ENCODE peak calls at places on chromosomes 5 and 9, in ten cellular contexts. D is uterus; M is CD8-positive, alpha-beta T cell; E is activated B cell treated with CpG ODN at 0.5 μM for 24 hours; U is GM06990; P is astrocyte of the spinal cord; T is body of pancreas; R is heart left ventricle; G is kidney epithelial cell; L is PC-3. X is an unnamed sample.

GRCh38 chr5:175378444-175379028 is 65.4 kb downstream of the DRD1 start:
- DNase-seq in G (peak), R (no peak), L (peak), E (no peak), P (peak), M (no peak), U (no peak), T (no peak), D (no peak), X (no peak)

GRCh38 chr9:128718475-128718874 is 5.5 kb downstream of the ZDHHC12 start:
- DNase-seq in D (no peak), R (no peak), P (no peak), U (no peak), T (no peak), G (no peak), M (no peak), L (no peak), E (no peak), X (no peak)

GRCh38 chr5:154311362-154311761 is 120.8 kb downstream of the GALNT10 start:
- DNase-seq in P (no peak), T (no peak), D (no peak), M (no peak), R (no peak), G (no peak), E (no peak), L (no peak), U (peak), X (no peak)

GRCh38 chr9:38018964-38019602 is 49.9 kb downstream of the SHB start:
- DNase-seq in E (no peak), L (peak), T (peak), P (peak), D (no peak), R (no peak), U (no peak), G (no peak), M (no peak), X (peak)

GRCh38 chr5:130652178-130652577 is 512.9 kb downstream of the HINT1 start:
- DNase-seq in R (no peak), E (no peak), G (peak), P (peak), T (no peak), L (peak), M (no peak), D (no peak), U (no peak), X (no peak)

GRCh38 chr9:95876138-95876444 is 600 bp downstream of the ERCC6L2 start:
- DNase-seq in T (no peak), P (no peak), R (no peak), L (no peak), U (no peak), D (no peak), G (no peak), M (no peak), E (no peak), X (no peak)

GRCh38 chr5:54658014-54658413 is 140.5 kb downstream of the SNX18 start:
- DNase-seq in R (no peak), U (no peak), M (no peak), P (peak), T (no peak), L (peak), D (no peak), E (no peak), G (no peak), X (no peak)

GRCh38 chr5:150517272-150518152 is 9.6 kb downstream of the NDST1 start:
- DNase-seq in R (no peak), P (peak), G (no peak), M (no peak), L (peak), U (no peak), E (no peak), T (peak), D (peak), X (no peak)

GRCh38 chr9:121557581-121558422 is 58.2 kb upstream of the GGTA1 start:
- DNase-seq in M (no peak), T (peak), G (peak), R (peak), U (peak), D (peak), E (no peak), P (peak), L (peak), X (peak)

GRCh38 chr5:38148021-38148625 is 110.2 kb upstream of the EGFLAM start:
- DNase-seq in T (no peak), R (no peak), D (no peak), P (no peak), L (no peak), U (no peak), E (no peak), G (no peak), M (no peak), X (no peak)

GRCh38 chr5:51465165-51465564 is 81.9 kb downstream of the ISL1 start:
- DNase-seq in P (peak), D (no peak), E (no peak), T (no peak), L (peak), M (no peak), R (no peak), G (no peak), U (no peak), X (peak)

GRCh38 chr5:151463137-151464029 is 16.0 kb downstream of the SLC36A1 start:
- DNase-seq in R (no peak), U (no peak), E (no peak), L (peak), M (no peak), D (no peak), P (no peak), T (no peak), G (no peak), X (no peak)

GRCh38 chr9:14007199-14007769 is 306.7 kb downstream of the NFIB start:
- DNase-seq in T (no peak), G (no peak), E (no peak), R (no peak), P (no peak), M (no peak), D (no peak), L (no peak), U (peak), X (no peak)

GRCh38 chr5:132385321-132386105 is 16.0 kb downstream of the SLC22A5 start:
- DNase-seq in R (peak), T (peak), U (peak), M (peak), L (peak), P (peak), D (peak), E (peak), G (no peak), X (peak)

GRCh38 chr5:3197699-3198098 is 397.9 kb upstream of the IRX1 start:
- DNase-seq in T (no peak), U (no peak), D (no peak), M (no peak), G (no peak), E (no peak), P (peak), R (no peak), L (no peak), X (no peak)

GRCh38 chr9:106693546-106693945 is 169.4 kb upstream of the ZNF462 start:
- DNase-seq in P (no peak), M (no peak), L (no peak), G (no peak), U (no peak), R (no peak), E (no peak), T (no peak), D (no peak), X (peak)

GRCh38 chr5:33240552-33240951 is 200.2 kb upstream of the TARS1 start:
- DNase-seq in E (no peak), L (no peak), D (no peak), R (no peak), P (no peak), G (no peak), T (no peak), M (no peak), U (no peak), X (no peak)

GRCh38 chr5:103620851-103621547 is 58.4 kb upstream of the NUDT12 start:
- DNase-seq in R (no peak), D (no peak), T (no peak), U (no peak), G (no peak), L (no peak), E (no peak), P (peak), M (no peak), X (no peak)

GRCh38 chr5:92641031-92641962 is 939.7 kb downstream of the NR2F1-AS1 start:
- DNase-seq in P (peak), U (no peak), M (no peak), L (peak), G (peak), D (peak), T (peak), E (no peak), R (no peak), X (peak)

GRCh38 chr9:98867434-98868168 is 60.1 kb downstream of the GALNT12 start:
- DNase-seq in L (peak), D (peak), P (peak), U (no peak), E (no peak), G (no peak), T (peak), M (no peak), R (peak), X (no peak)

GRCh38 chr5:107376546-107377276 is 294.0 kb downstream of the EFNA5 start:
- DNase-seq in E (no peak), T (no peak), M (no peak), U (no peak), R (no peak), L (no peak), D (no peak), P (peak), G (no peak), X (peak)

GRCh38 chr9:77649109-77649812 is 1.1 kb upstream of the GNA14 start:
- DNase-seq in G (no peak), L (peak), R (no peak), E (no peak), P (peak), U (no peak), M (no peak), T (no peak), D (no peak), X (no peak)

GRCh38 chr5:27308151-27308550 is 269.8 kb upstream of the CDH9 start:
- DNase-seq in D (no peak), P (peak), U (no peak), E (no peak), G (peak), T (no peak), L (peak), R (no peak), M (no peak), X (no peak)

GRCh38 chr5:36662291-36662851 is 56.0 kb downstream of the SLC1A3 start:
- DNase-seq in M (no peak), U (no peak), R (no peak), P (peak), L (no peak), E (no peak), G (no peak), T (no peak), D (no peak), X (no peak)

GRCh38 chr5:173911623-173912022 is 23.5 kb downstream of the CPEB4 start:
- DNase-seq in P (no peak), T (no peak), E (no peak), G (no peak), D (no peak), R (no peak), U (no peak), L (no peak), M (no peak), X (no peak)

GRCh38 chr5:418681-419121 is 24.3 kb upstream of the EXOC3 start:
- DNase-seq in G (no peak), T (no peak), U (no peak), D (no peak), M (no peak), L (no peak), E (no peak), R (no peak), P (no peak), X (no peak)

GRCh38 chr5:128093368-128093767 is 9.8 kb downstream of the SLC12A2 start:
- DNase-seq in G (no peak), R (no peak), M (no peak), T (no peak), E (no peak), U (no peak), L (no peak), P (no peak), D (no peak), X (no peak)

GRCh38 chr5:73507062-73507461 is 8.8 kb downstream of the BTF3 start:
- DNase-seq in P (no peak), D (no peak), G (no peak), M (no peak), R (no peak), T (no peak), E (no peak), L (no peak), U (no peak), X (no peak)

GRCh38 chr5:127002390-127002789 is 28.0 kb downstream of the MARCHF3 start:
- DNase-seq in D (no peak), G (no peak), U (no peak), R (no peak), T (no peak), M (no peak), L (no peak), P (peak), E (no peak), X (peak)

GRCh38 chr5:17189381-17190036 is 27.9 kb upstream of the BASP1 start:
- DNase-seq in D (peak), R (peak), P (peak), T (peak), G (no peak), L (peak), E (peak), M (peak), U (peak), X (peak)

DNA sequence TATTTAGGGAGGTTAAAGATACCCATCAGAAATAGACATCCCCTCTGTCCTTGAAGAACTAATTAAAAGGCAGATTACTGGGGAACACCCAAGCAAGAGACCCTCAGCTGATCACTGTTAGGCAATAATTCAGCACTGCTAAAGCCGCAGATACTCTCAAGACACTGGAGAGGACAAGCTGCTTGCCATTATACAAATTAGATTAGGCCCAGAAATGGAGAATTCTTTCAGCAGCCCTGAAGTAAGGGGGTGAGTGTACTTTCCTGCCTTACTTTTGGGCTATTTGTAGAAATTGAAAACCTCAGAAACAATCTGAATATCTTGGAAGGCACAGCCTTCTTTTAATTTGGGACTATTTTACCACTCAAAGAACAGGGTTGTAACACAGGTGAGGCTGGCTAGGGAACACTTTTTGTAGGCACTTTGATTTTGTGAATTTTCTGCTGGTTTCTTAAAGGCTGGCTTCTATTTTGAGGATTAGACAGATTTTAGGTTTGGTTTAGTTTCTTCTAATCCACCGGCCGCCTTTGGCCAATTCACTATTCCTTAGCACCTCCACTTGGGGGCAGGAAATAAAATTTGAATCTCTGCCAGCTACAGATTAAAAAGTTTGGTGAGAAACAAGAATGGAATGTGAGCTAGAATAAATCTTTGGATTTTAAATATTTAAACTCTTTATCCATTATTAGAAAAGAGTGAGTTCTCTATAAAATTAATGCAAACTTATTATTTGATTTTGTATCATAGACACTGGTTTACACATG is 106.0 kb downstream of the SMARCA2 start:
- DNase-seq in M (no peak), E (no peak), D (no peak), P (peak), G (no peak), T (no peak), L (peak), R (no peak), U (no peak), X (no peak)
- TF ChIP-seq CTCF in M (no peak), E (no peak), D (peak), P (peak), G (no peak), T (no peak), L (no peak), R (peak), U (no peak), X (peak)

DNA sequence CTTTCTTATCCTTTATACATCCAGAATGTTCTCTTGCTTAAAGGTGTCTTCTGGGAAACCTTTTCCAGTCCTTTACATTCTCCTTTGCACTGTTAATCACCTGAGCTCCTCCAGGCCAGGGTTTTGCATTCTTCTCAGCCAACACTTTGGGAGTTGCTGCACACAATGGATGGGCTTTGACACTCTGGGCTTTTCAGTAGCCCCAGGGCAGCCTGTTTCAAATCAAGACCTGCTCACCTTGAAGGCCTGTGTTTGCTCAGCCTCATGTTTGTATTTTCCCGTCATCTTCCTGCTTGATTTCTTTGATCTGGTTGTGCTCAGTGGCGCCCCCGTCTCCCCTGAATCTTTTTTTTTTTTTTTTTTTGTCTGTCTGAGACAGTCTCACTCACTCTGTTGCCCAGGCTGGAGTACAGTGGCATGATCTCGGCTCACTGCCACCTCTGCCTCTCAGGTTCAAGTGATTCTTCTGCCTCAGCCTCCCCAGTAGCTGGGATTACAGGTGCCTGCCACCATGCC is 41.0 kb downstream of the DMRT1 start:
- DNase-seq in M (no peak), P (no peak), T (no peak), E (no peak), R (no peak), U (no peak), L (no peak), D (no peak), G (no peak), X (no peak)
- TF ChIP-seq CTCF in M (no peak), P (no peak), T (no peak), E (no peak), R (no peak), U (peak), L (peak), D (no peak), G (no peak), X (no peak)

GRCh38 chr9:22921742-22922141 is 475.1 kb downstream of the DMRTA1 start:
- DNase-seq in E (no peak), P (no peak), T (no peak), G (no peak), R (no peak), U (no peak), D (no peak), M (no peak), L (no peak), X (no peak)

GRCh38 chr9:22913518-22913917 is 466.9 kb downstream of the DMRTA1 start:
- DNase-seq in D (no peak), L (no peak), G (no peak), P (no peak), R (no peak), M (no peak), E (no peak), U (no peak), T (no peak), X (peak)

GRCh38 chr9:22916148-22916547 is 469.5 kb downstream of the DMRTA1 start:
- DNase-seq in R (no peak), E (no peak), M (no peak), P (no peak), D (no peak), U (no peak), G (no peak), T (no peak), L (no peak), X (no peak)

GRCh38 chr9:22922222-22922621 is 475.6 kb downstream of the DMRTA1 start:
- DNase-seq in L (no peak), R (no peak), E (no peak), T (no peak), P (no peak), D (no peak), G (no peak), M (no peak), U (no peak), X (no peak)

DNA sequence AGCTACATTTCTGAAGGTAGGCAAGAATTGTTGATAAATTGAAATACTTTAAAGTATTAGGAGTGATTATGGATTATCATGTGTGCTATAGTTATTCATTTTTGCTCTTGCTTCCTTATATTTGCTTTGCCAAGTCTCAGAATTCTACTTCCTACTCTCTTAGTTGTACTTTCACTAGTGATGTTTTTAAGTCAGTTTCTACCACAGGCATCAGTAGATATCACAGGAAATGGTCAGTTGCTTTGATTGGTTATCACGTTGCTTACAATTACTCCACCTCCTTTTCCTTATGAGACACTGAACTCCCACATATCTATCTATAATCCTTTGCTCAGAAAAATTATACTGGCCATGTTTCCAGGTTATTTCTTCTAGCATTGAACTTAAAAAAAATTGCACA is 472.8 kb downstream of the DMRTA1 start:
- DNase-seq in L (no peak), G (no peak), M (no peak), P (no peak), R (no peak), E (no peak), D (no peak), U (no peak), T (no peak), X (no peak)
- TF ChIP-seq CTCF in L (no peak), G (no peak), M (no peak), P (no peak), R (no peak), E (no peak), D (no peak), U (no peak), T (no peak), X (no peak)

GRCh38 chr5:161921781-161922180 is 73.9 kb downstream of the GABRA1 start:
- DNase-seq in L (no peak), P (no peak), G (no peak), M (no peak), E (no peak), T (no peak), R (no peak), D (no peak), U (no peak), X (no peak)

GRCh38 chr5:161924270-161924669 is 76.3 kb downstream of the GABRA1 start:
- DNase-seq in M (no peak), T (no peak), L (no peak), U (no peak), R (no peak), G (no peak), P (no peak), E (no peak), D (no peak), X (no peak)

DNA sequence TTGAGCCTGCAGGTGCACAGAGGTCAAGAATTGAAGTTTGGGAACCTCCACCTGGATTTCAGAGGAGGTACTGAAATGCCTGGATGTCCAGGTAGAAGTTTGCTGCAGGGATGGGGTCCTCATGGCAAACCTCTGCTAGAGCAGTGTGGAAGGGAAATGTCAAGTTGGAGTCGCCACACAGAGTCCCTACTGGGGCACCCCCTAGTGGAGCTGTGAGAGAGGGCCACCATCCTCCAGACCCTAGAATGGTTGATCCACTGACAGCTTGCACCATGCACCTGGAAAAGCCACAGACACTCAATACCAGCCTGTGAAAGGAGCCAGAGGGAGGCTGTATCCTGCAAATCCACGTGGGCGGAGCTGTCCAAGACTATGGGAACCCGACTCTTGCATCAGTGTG is 78.0 kb downstream of the GABRA1 start:
- DNase-seq in M (no peak), G (no peak), R (no peak), L (no peak), T (no peak), E (no peak), P (no peak), U (no peak), D (no peak), X (no peak)
- TF ChIP-seq CTCF in M (no peak), G (no peak), R (no peak), L (no peak), T (no peak), E (no peak), P (no peak), U (peak), D (no peak), X (no peak)

GRCh38 chr9:12715268-12715667 is 22.1 kb downstream of the TYRP1 start:
- DNase-seq in L (no peak), T (no peak), G (no peak), P (no peak), R (no peak), U (no peak), M (no peak), E (no peak), D (no peak), X (no peak)

GRCh38 chr9:12717907-12718306 is 24.7 kb downstream of the TYRP1 start:
- DNase-seq in M (no peak), P (no peak), T (no peak), R (no peak), U (no peak), G (no peak), E (no peak), L (no peak), D (no peak), X (no peak)

GRCh38 chr9:12719431-12719830 is 26.2 kb downstream of the TYRP1 start:
- DNase-seq in L (peak), T (no peak), M (no peak), E (no peak), G (no peak), P (peak), R (no peak), D (no peak), U (no peak), X (peak)

GRCh38 chr9:12718482-12719026 is 25.4 kb downstream of the TYRP1 start:
- DNase-seq in L (peak), E (no peak), G (peak), U (no peak), T (no peak), R (no peak), D (no peak), P (peak), M (no peak), X (peak)

GRCh38 chr9:12716823-12717222 is 23.6 kb downstream of the TYRP1 start:
- DNase-seq in M (no peak), R (no peak), T (no peak), L (peak), E (no peak), G (no peak), P (no peak), D (no peak), U (no peak), X (no peak)
- TF ChIP-seq CTCF in M (no peak), R (peak), T (no peak), L (peak), E (no peak), G (no peak), P (no peak), D (no peak), U (no peak), X (peak)